ENCODE peak calls at places on chromosomes 4 and X, in eight cellular contexts. W is astrocyte of the cerebellum, I is lung, Q is upper lobe of right lung, K is choroid plexus epithelial cell, F is AG10803, E is PC-9, B is transverse colon. T is an unnamed sample.
A peak's percentile ranks its signal among the peaks of the same experiment; 100 is the strongest.

GRCh38 chr4:31370866-31371465 is 650.8 kb downstream of the PCDH7 start:
- DNase-seq in W (peak; percentile 36), I (no peak), Q (no peak), K (peak; percentile 64), F (peak; percentile 24), E (peak; percentile 1), B (no peak), T (no peak)

GRCh38 chr4:114225462-114225861 is 246.0 kb upstream of the ARSJ start:
- DNase-seq in W (no peak), I (no peak), Q (no peak), K (no peak), F (no peak), E (no peak), B (no peak), T (no peak)

GRCh38 chr4:71187399-71188196 is 151.2 kb upstream of the SLC4A4 start:
- DNase-seq in W (no peak), I (peak; percentile 50), Q (peak; percentile 68), K (no peak), F (peak; percentile 62), E (peak; percentile 5), B (peak; percentile 56), T (peak; percentile 26)

GRCh38 chr4:142850478-142850877 is 4.4 kb upstream of the INPP4B start:
- DNase-seq in W (no peak), I (no peak), Q (no peak), K (no peak), F (no peak), E (no peak), B (no peak), T (no peak)

GRCh38 chr4:182978152-182978827 is 61.1 kb upstream of the DCTD start:
- DNase-seq in W (no peak), I (no peak), Q (no peak), K (peak; percentile 67), F (peak; percentile 28), E (no peak), B (no peak), T (no peak)

GRCh38 chr4:7398104-7398423 is 36.7 kb downstream of the PSAPL1 start:
- DNase-seq in W (no peak), I (peak; percentile 83), Q (peak; percentile 89), K (peak; percentile 60), F (peak; percentile 25), E (no peak), B (peak; percentile 18), T (no peak)

GRCh38 chrX:70128071-70128470 is 5.2 kb upstream of the IGBP1 start:
- DNase-seq in W (no peak), I (no peak), Q (no peak), K (no peak), F (no peak), E (no peak), B (no peak), T (no peak)

GRCh38 chrX:131262738-131263679 is 26.1 kb downstream of the IGSF1 start:
- DNase-seq in W (no peak), I (no peak), Q (no peak), K (no peak), F (no peak), E (peak; percentile 45), B (peak; percentile 15), T (no peak)

GRCh38 chrX:119467842-119468185 is 430 bp upstream of the SLC25A5 start:
- DNase-seq in W (no peak), I (no peak), Q (no peak), K (no peak), F (no peak), E (no peak), B (no peak), T (no peak)

GRCh38 chrX:80246273-80246672 is 174.0 kb upstream of the TENT5D start:
- DNase-seq in W (no peak), I (no peak), Q (no peak), K (no peak), F (no peak), E (no peak), B (no peak), T (no peak)

GRCh38 chr4:119040711-119041185 is 94.9 kb upstream of the MYOZ2 start:
- DNase-seq in W (peak; percentile 66), I (no peak), Q (no peak), K (peak; percentile 93), F (peak; percentile 94), E (no peak), B (no peak), T (no peak)

GRCh38 chr4:4714330-4714729 is 145.1 kb upstream of the MSX1 start:
- DNase-seq in W (no peak), I (no peak), Q (no peak), K (peak; percentile 34), F (peak; percentile 23), E (no peak), B (no peak), T (no peak)

GRCh38 chr4:119299221-119300071 is 22.5 kb downstream of the FABP2 start:
- DNase-seq in W (no peak), I (no peak), Q (no peak), K (peak; percentile 41), F (peak; percentile 22), E (no peak), B (no peak), T (no peak)

GRCh38 chr4:88177981-88178632 is 19.7 kb upstream of the ABCG2 start:
- DNase-seq in W (peak; percentile 27), I (peak; percentile 61), Q (no peak), K (peak; percentile 80), F (peak; percentile 77), E (peak; percentile 61), B (peak; percentile 24), T (no peak)

GRCh38 chrX:16807976-16808542 is 21.8 kb downstream of the TXLNG start:
- DNase-seq in W (no peak), I (no peak), Q (no peak), K (peak; percentile 65), F (peak; percentile 51), E (peak; percentile 6), B (peak; percentile 20), T (no peak)

GRCh38 chrX:48475295-48475694 is 704 bp upstream of the FTSJ1 start:
- DNase-seq in W (no peak), I (no peak), Q (no peak), K (no peak), F (no peak), E (no peak), B (no peak), T (no peak)

GRCh38 chrX:1336331-1337143 is at the start of gene IL3RA:
- DNase-seq in W (no peak), I (peak; percentile 49), Q (no peak), K (peak; percentile 48), F (peak; percentile 14), E (peak; percentile 38), B (peak; percentile 57), T (no peak)

GRCh38 chrX:131675596-131676194 is 131.8 kb downstream of the OR13H1 start:
- DNase-seq in W (no peak), I (no peak), Q (no peak), K (peak; percentile 16), F (no peak), E (no peak), B (no peak), T (no peak)

GRCh38 chrX:150253946-150254615 is 109.0 kb upstream of the MAMLD1 start:
- DNase-seq in W (no peak), I (peak; percentile 26), Q (no peak), K (peak; percentile 59), F (no peak), E (no peak), B (no peak), T (no peak)

GRCh38 chr4:154854362-154854761 is 73.3 kb downstream of the RBM46 start:
- DNase-seq in W (no peak), I (no peak), Q (no peak), K (peak; percentile 10), F (no peak), E (no peak), B (no peak), T (no peak)

GRCh38 chrX:153932220-153932915 is 2.5 kb downstream of the NAA10 start:
- DNase-seq in W (no peak), I (no peak), Q (no peak), K (no peak), F (no peak), E (no peak), B (no peak), T (no peak)
- TF ChIP-seq CTCF in W (no peak), I (no peak), Q (no peak), K (no peak), F (no peak), E (no peak), B (no peak), T (no peak)

GRCh38 chr4:72887152-72887551 is 182.4 kb downstream of the COX18 start:
- DNase-seq in W (no peak), I (no peak), Q (no peak), K (no peak), F (peak; percentile 43), E (no peak), B (no peak), T (no peak)

GRCh38 chr4:72888331-72888730 is 181.2 kb downstream of the COX18 start:
- DNase-seq in W (no peak), I (no peak), Q (no peak), K (no peak), F (peak; percentile 8), E (no peak), B (no peak), T (no peak)

GRCh38 chr4:72886602-72887001 is 182.9 kb downstream of the COX18 start:
- DNase-seq in W (no peak), I (no peak), Q (no peak), K (peak; percentile 41), F (no peak), E (no peak), B (no peak), T (no peak)
- TF ChIP-seq CTCF in W (no peak), I (no peak), Q (peak; percentile 20), K (peak; percentile 61), F (peak; percentile 44), E (peak; percentile 58), B (no peak), T (no peak)

GRCh38 chr4:89998350-89999098 is 103.9 kb downstream of the MMRN1 start:
- DNase-seq in W (no peak), I (no peak), Q (no peak), K (no peak), F (no peak), E (no peak), B (no peak), T (no peak)
- TF ChIP-seq CTCF in W (no peak), I (no peak), Q (no peak), K (no peak), F (no peak), E (no peak), B (no peak), T (no peak)

GRCh38 chrX:25084446-25084845 is 68.7 kb upstream of the ARX start:
- DNase-seq in W (no peak), I (no peak), Q (no peak), K (no peak), F (no peak), E (no peak), B (no peak), T (no peak)

GRCh38 chrX:25076941-25077500 is 61.3 kb upstream of the ARX start:
- DNase-seq in W (no peak), I (no peak), Q (no peak), K (no peak), F (no peak), E (no peak), B (no peak), T (no peak)

GRCh38 chrX:25083661-25084060 is 67.9 kb upstream of the ARX start:
- DNase-seq in W (no peak), I (no peak), Q (no peak), K (no peak), F (no peak), E (no peak), B (no peak), T (no peak)

DNA sequence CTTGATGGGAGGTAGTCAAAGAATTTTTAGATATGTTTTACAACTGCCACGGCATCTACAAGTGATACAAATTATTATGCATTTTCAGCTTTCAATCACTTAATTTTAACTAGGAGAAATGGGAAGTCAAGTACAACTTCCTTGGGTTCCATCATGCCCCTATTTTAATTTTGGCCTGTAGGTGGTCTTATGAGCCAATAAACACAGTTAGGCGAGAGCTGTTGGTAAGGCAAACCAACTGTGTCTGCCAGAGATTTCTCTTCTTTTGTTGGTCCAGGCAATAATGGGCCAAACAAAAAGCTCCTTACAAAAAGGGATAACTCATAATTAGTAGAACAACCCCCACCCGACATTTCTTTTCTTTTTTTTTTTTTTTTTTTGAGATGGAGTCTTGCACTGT is 63.3 kb upstream of the ARX start:
- DNase-seq in W (no peak), I (no peak), Q (no peak), K (no peak), F (no peak), E (no peak), B (no peak), T (no peak)
- TF ChIP-seq CTCF in W (no peak), I (no peak), Q (no peak), K (no peak), F (no peak), E (no peak), B (no peak), T (no peak)